ENCODE peak calls at places on chromosome 20, in six cellular contexts. I, L, F, B, W and D are unnamed samples.

GRCh38 chr20:55538261-55538908 is 466.9 kb downstream of the CBLN4 start:
- DNase-seq in I (no peak), L (no peak), F (no peak), B (no peak), W (no peak), D (no peak)

GRCh38 chr20:3934628-3935027 is 45.4 kb downstream of the PANK2 start:
- DNase-seq in I (no peak), L (no peak), F (no peak), B (no peak), W (no peak), D (no peak)

GRCh38 chr20:11919046-11919445 is 1.4 kb downstream of the BTBD3 start:
- DNase-seq in I (no peak), L (no peak), F (no peak), B (no peak), W (no peak), D (no peak)

GRCh38 chr20:50376179-50376887 is 133.8 kb upstream of the PTPN1 start:
- DNase-seq in I (no peak), L (no peak), F (no peak), B (no peak), W (no peak), D (no peak)

GRCh38 chr20:57748601-57749130 is 38.9 kb upstream of the PMEPA1 start:
- DNase-seq in I (peak), L (no peak), F (no peak), B (peak), W (peak), D (peak)

GRCh38 chr20:37223053-37223452 is 38.6 kb downstream of the GHRH start:
- DNase-seq in I (no peak), L (no peak), F (no peak), B (no peak), W (no peak), D (no peak)

GRCh38 chr20:53581444-53582311 is 12.0 kb downstream of the ZNF217 start:
- DNase-seq in I (peak), L (no peak), F (peak), B (no peak), W (no peak), D (no peak)

GRCh38 chr20:35171753-35172433 is at the start of gene PROCR:
- DNase-seq in I (no peak), L (peak), F (no peak), B (no peak), W (no peak), D (peak)

GRCh38 chr20:32452776-32453466 is 94.8 kb downstream of the ASXL1 start:
- DNase-seq in I (no peak), L (no peak), F (no peak), B (no peak), W (no peak), D (no peak)

GRCh38 chr20:22006306-22006705 is 300.8 kb downstream of the PAX1 start:
- DNase-seq in I (no peak), L (no peak), F (no peak), B (no peak), W (no peak), D (no peak)

GRCh38 chr20:43364001-43364400 is 93.7 kb upstream of the SRSF6 start:
- DNase-seq in I (no peak), L (no peak), F (no peak), B (no peak), W (no peak), D (no peak)

GRCh38 chr20:23229989-23230388 is 120.6 kb upstream of the NXT1 start:
- DNase-seq in I (no peak), L (no peak), F (no peak), B (no peak), W (no peak), D (no peak)

GRCh38 chr20:48416002-48416401 is 411.8 kb downstream of the PREX1 start:
- DNase-seq in I (no peak), L (no peak), F (no peak), B (no peak), W (no peak), D (no peak)

GRCh38 chr20:53736757-53737403 is 143.2 kb upstream of the ZNF217 start:
- DNase-seq in I (no peak), L (no peak), F (no peak), B (no peak), W (no peak), D (no peak)

GRCh38 chr20:58938541-58938940 is 42.5 kb upstream of the NELFCD start:
- DNase-seq in I (no peak), L (no peak), F (no peak), B (no peak), W (no peak), D (no peak)

GRCh38 chr20:64115171-64115911 is 8.0 kb upstream of the NPBWR2 start:
- DNase-seq in I (no peak), L (no peak), F (no peak), B (no peak), W (peak), D (no peak)

GRCh38 chr20:60091284-60091683 is 133.1 kb downstream of the CDH26 start:
- DNase-seq in I (no peak), L (no peak), F (no peak), B (no peak), W (no peak), D (no peak)

GRCh38 chr20:62598761-62599194 is 43.5 kb upstream of the SLCO4A1 start:
- DNase-seq in I (no peak), L (no peak), F (no peak), B (no peak), W (no peak), D (no peak)

GRCh38 chr20:53322651-53323050 is 271.0 kb downstream of the ZNF217 start:
- DNase-seq in I (no peak), L (no peak), F (no peak), B (no peak), W (no peak), D (peak)

GRCh38 chr20:49685809-49686208 is 27.9 kb downstream of the B4GALT5 start:
- DNase-seq in I (no peak), L (no peak), F (no peak), B (no peak), W (no peak), D (no peak)

GRCh38 chr20:53728359-53728758 is 134.7 kb upstream of the ZNF217 start:
- DNase-seq in I (no peak), L (no peak), F (no peak), B (no peak), W (no peak), D (no peak)

GRCh38 chr20:38961530-38962043 is 557 bp upstream of the DHX35 start:
- DNase-seq in I (no peak), L (no peak), F (no peak), B (peak), W (no peak), D (no peak)

GRCh38 chr20:21303872-21304586 is 898 bp downstream of the XRN2 start:
- DNase-seq in I (no peak), L (no peak), F (no peak), B (no peak), W (no peak), D (no peak)

GRCh38 chr20:31933698-31934097 is 18.1 kb downstream of the PDRG1 start:
- DNase-seq in I (no peak), L (no peak), F (no peak), B (no peak), W (no peak), D (no peak)

GRCh38 chr20:61528591-61528990 is 276.5 kb downstream of the CDH4 start:
- DNase-seq in I (no peak), L (no peak), F (no peak), B (no peak), W (no peak), D (no peak)

GRCh38 chr20:52490715-52491430 is 299.3 kb upstream of the ZFP64 start:
- DNase-seq in I (no peak), L (no peak), F (no peak), B (no peak), W (no peak), D (no peak)

GRCh38 chr20:53837126-53837826 is 233.1 kb downstream of the BCAS1 start:
- DNase-seq in I (no peak), L (no peak), F (no peak), B (no peak), W (no peak), D (no peak)

GRCh38 chr20:33490023-33490933 is at the start of gene CBFA2T2:
- DNase-seq in I (no peak), L (no peak), F (no peak), B (peak), W (peak), D (no peak)